ENCODE peak calls at places on chromosome 6, in six cellular contexts. G is CD8-positive, alpha-beta T cell; Z is fibroblast of mammary gland; C is AG10803; N is H7; D is adrenal gland. X is an unnamed sample.

GRCh38 chr6:148972481-148972880 is 225.7 kb downstream of the UST start:
- DNase-seq in N (peak), G (peak), D (peak), C (no peak), Z (peak), X (peak)

GRCh38 chr6:40573221-40573620 is 13.9 kb downstream of the LRFN2 start:
- DNase-seq in D (no peak), C (no peak), N (no peak), G (no peak), Z (no peak), X (no peak)

GRCh38 chr6:106048331-106048730 is 37.8 kb upstream of the PRDM1 start:
- DNase-seq in D (no peak), Z (no peak), C (no peak), N (no peak), G (no peak), X (no peak)

GRCh38 chr6:139962663-139963314 is 588.3 kb upstream of the CITED2 start:
- DNase-seq in N (no peak), D (peak), Z (no peak), G (no peak), C (no peak), X (no peak)

GRCh38 chr6:158660331-158660730 is 10.5 kb downstream of the SYTL3 start:
- DNase-seq in Z (peak), D (peak), G (peak), C (peak), N (peak), X (no peak)

GRCh38 chr6:154605207-154605877 is 94.9 kb upstream of the CNKSR3 start:
- DNase-seq in Z (no peak), G (no peak), N (no peak), D (no peak), C (no peak), X (no peak)

GRCh38 chr6:165883851-165884640 is 221.0 kb upstream of the PDE10A start:
- DNase-seq in C (peak), G (no peak), D (peak), Z (peak), N (no peak), X (no peak)

GRCh38 chr6:34484899-34485298 is 19.0 kb downstream of the PACSIN1 start:
- DNase-seq in G (peak), N (peak), D (no peak), C (no peak), Z (no peak), X (peak)

GRCh38 chr6:33304216-33304615 is 5.5 kb upstream of the RGL2 start:
- DNase-seq in N (no peak), D (no peak), C (no peak), Z (no peak), G (no peak), X (no peak)

GRCh38 chr6:37456816-37457560 is 24.0 kb downstream of the CMTR1 start:
- DNase-seq in G (no peak), D (peak), N (no peak), Z (peak), C (peak), X (no peak)

GRCh38 chr6:359261-360035 is 32.1 kb upstream of the IRF4 start:
- DNase-seq in G (no peak), N (peak), D (no peak), C (no peak), Z (no peak), X (no peak)

GRCh38 chr6:166244353-166245045 is 63.7 kb downstream of the PRR18 start:
- DNase-seq in C (no peak), Z (no peak), D (no peak), G (peak), N (no peak), X (no peak)

GRCh38 chr6:33199687-33200233 is 705 bp downstream of the RXRB start:
- DNase-seq in C (peak), D (peak), N (peak), Z (peak), G (peak), X (peak)

GRCh38 chr6:1404066-1404712 is 14.8 kb downstream of the FOXF2 start:
- DNase-seq in G (no peak), N (no peak), Z (peak), C (no peak), D (no peak), X (no peak)

GRCh38 chr6:1820165-1820564 is 210.4 kb downstream of the FOXC1 start:
- DNase-seq in N (no peak), Z (peak), D (no peak), C (peak), G (no peak), X (no peak)

GRCh38 chr6:110596354-110596753 is 119.9 kb upstream of the SLC22A16 start:
- DNase-seq in G (no peak), C (no peak), D (no peak), Z (no peak), N (no peak), X (no peak)

GRCh38 chr6:134636221-134636830 is 313.6 kb downstream of the ALDH8A1 start:
- DNase-seq in Z (no peak), D (peak), G (no peak), C (no peak), N (no peak), X (no peak)

GRCh38 chr6:53546256-53546655 is 1.4 kb upstream of the GCLC start:
- DNase-seq in G (no peak), D (no peak), Z (peak), C (peak), N (no peak), X (no peak)

GRCh38 chr6:16799279-16800193 is 38.3 kb upstream of the ATXN1 start:
- DNase-seq in Z (peak), G (no peak), D (no peak), C (peak), N (no peak), X (peak)

GRCh38 chr6:70998148-70998547 is 41.3 kb upstream of the B3GAT2 start:
- DNase-seq in D (no peak), C (no peak), G (no peak), N (no peak), Z (no peak), X (no peak)

GRCh38 chr6:122995930-122996796 is at the start of gene CLVS2:
- DNase-seq in D (no peak), Z (peak), N (peak), C (peak), G (no peak), X (no peak)

GRCh38 chr6:96522469-96523009 is 933 bp downstream of the UFL1 start:
- DNase-seq in Z (peak), N (no peak), C (peak), D (no peak), G (peak), X (no peak)

GRCh38 chr6:797479-798077 is 104.6 kb upstream of the EXOC2 start:
- DNase-seq in Z (peak), C (peak), D (peak), N (peak), G (peak), X (no peak)

GRCh38 chr6:157020398-157021266 is 243.5 kb downstream of the ARID1B start:
- DNase-seq in Z (peak), C (peak), D (peak), G (peak), N (peak), X (no peak)

GRCh38 chr6:8556370-8557018 is 121.1 kb upstream of the SLC35B3 start:
- DNase-seq in D (peak), Z (peak), C (peak), N (no peak), G (no peak), X (peak)

GRCh38 chr6:7283676-7284075 is 29.3 kb downstream of the SSR1 start:
- DNase-seq in N (no peak), Z (no peak), D (no peak), C (no peak), G (no peak), X (no peak)
- H3K4me3 ChIP-seq in N (no peak), Z (no peak), D (no peak), C (no peak), G (no peak), X (no peak)

DNA sequence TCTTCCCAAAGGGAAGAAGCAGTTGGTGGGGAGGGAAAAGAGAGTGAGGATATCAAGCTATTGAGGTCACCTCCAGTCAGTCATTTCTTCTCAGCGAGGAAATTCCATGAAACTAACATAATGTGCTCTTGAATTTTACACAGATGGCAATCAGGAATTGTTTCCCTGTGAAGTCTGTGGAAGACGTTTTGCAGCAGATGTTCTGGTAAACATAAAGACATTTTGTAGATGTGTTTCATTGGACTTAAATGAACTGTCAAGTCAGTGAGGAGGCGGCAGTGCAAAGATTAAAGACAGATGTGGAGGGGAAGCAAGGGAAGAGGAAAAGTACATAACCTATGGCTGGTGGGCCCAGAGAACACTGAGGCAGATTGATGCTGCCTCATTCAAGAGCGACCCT is 19.9 kb downstream of the ZC2HC1B start:
- DNase-seq in C (peak), D (no peak), N (no peak), G (no peak), Z (peak), X (no peak)
- H3K4me3 ChIP-seq in C (no peak), D (no peak), N (no peak), G (no peak), Z (no peak), X (no peak)

DNA sequence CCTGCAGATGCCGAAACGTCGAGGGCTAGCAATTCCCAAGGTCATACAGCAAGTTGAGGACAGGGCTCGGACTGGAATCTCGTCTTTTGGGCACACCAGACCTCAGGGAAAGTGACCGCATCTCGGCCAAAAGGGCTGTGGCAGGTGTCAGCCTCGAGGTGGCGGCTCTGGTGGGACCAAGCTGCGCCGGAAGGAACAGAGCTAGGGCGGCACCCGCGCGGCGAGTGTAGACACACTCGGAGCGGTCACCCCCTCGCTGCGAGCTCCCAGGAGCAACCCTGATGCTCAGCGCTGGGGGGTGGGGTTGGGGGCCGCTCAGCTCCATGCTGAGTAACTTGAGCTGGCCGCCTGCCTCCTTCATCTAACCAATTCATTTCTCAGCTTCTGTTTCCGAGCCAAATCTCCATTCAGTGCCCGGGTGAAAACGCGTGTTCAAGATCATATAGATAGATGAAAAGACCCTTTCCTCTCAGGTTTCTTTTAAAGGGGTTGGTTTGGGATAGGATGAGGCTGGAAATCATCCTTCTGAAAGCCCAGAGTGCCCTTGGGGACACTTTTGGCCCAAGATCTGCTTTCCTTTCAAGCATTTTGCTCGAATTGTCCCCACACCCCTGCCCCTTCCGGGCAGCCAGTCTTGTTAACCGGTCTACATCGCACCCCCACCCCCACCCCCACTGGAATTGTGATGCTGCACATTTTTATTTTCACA is 2.3 kb upstream of the TUBB2B start:
- DNase-seq in C (no peak), N (peak), Z (no peak), G (no peak), D (no peak), X (no peak)
- H3K4me3 ChIP-seq in C (no peak), N (peak), Z (no peak), G (peak), D (no peak), X (no peak)

GRCh38 chr6:160275511-160276003 is 16.9 kb upstream of the SLC22A2 start:
- DNase-seq in G (no peak), C (peak), N (no peak), D (no peak), Z (no peak), X (no peak)
- H3K4me3 ChIP-seq in G (no peak), C (no peak), N (no peak), D (no peak), Z (no peak), X (no peak)

GRCh38 chr6:26122402-26122792 is 35.2 kb downstream of the HFE start:
- DNase-seq in N (no peak), C (no peak), Z (no peak), G (no peak), D (peak), X (no peak)

GRCh38 chr6:26122793-26123674 is 35.8 kb downstream of the HFE start:
- DNase-seq in C (peak), G (peak), D (peak), Z (peak), N (peak), X (peak)

GRCh38 chr6:26121141-26122004 is 34.1 kb downstream of the HFE start:
- DNase-seq in C (no peak), N (no peak), D (no peak), G (no peak), Z (peak), X (no peak)

GRCh38 chr6:26120807-26121140 is 33.5 kb downstream of the HFE start:
- DNase-seq in G (no peak), Z (no peak), D (no peak), C (no peak), N (no peak), X (no peak)

GRCh38 chr6:26122005-26122388 is 34.8 kb downstream of the HFE start:
- DNase-seq in C (no peak), D (no peak), G (no peak), Z (no peak), N (no peak), X (no peak)
- H3K4me3 ChIP-seq in C (no peak), D (no peak), G (no peak), Z (no peak), N (no peak), X (peak)

DNA sequence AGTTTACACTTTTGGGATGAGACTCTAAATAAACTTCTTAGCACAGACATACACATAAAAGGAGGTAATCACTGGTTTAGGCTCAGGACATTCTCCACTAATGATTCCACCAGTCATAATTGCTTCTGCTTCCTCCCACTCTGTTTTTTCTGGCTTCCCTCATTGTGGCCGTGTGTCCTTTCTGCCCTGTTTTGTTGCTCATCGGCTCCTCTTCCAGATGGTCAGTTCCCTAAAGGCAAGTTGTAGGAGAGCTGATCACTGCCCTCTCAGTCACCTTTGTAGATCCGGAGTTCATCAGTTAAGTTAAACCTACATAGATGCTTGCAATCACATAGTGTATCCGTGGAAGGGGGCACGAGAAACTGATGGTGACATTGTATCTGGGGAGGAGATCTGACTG is 200.5 kb upstream of the ARG1 start:
- DNase-seq in Z (peak), G (no peak), N (no peak), C (peak), D (no peak), X (no peak)
- H3K4me3 ChIP-seq in Z (no peak), G (no peak), N (no peak), C (no peak), D (no peak), X (no peak)

GRCh38 chr6:5498579-5498899 is 237.2 kb downstream of the FARS2 start:
- DNase-seq in G (no peak), D (no peak), C (no peak), Z (no peak), N (no peak), X (no peak)
- H3K4me3 ChIP-seq in G (no peak), D (no peak), C (peak), Z (peak), N (no peak), X (no peak)

DNA sequence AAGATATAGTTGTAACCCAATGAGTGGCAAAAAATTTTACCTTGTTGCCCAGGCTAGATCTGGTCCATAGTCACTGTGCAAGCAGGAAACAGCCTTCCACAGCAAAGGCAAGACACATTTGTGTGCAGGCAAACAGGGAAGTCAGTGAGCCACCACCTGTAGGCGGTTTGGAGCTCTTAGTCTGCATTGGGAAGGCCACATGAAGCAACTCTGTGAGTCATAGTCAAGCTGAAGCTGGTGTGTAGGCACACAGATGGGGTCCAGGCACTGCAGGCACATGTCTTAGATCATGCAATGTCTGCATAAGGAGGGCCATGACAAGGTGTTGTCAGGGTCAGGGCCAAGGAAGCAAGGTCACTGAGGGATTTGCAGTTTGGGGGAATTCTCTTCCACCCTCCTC is 543.2 kb upstream of the EPHA7 start:
- DNase-seq in C (no peak), Z (peak), G (no peak), N (no peak), D (no peak), X (no peak)
- H3K4me3 ChIP-seq in C (no peak), Z (no peak), G (no peak), N (no peak), D (no peak), X (no peak)

DNA sequence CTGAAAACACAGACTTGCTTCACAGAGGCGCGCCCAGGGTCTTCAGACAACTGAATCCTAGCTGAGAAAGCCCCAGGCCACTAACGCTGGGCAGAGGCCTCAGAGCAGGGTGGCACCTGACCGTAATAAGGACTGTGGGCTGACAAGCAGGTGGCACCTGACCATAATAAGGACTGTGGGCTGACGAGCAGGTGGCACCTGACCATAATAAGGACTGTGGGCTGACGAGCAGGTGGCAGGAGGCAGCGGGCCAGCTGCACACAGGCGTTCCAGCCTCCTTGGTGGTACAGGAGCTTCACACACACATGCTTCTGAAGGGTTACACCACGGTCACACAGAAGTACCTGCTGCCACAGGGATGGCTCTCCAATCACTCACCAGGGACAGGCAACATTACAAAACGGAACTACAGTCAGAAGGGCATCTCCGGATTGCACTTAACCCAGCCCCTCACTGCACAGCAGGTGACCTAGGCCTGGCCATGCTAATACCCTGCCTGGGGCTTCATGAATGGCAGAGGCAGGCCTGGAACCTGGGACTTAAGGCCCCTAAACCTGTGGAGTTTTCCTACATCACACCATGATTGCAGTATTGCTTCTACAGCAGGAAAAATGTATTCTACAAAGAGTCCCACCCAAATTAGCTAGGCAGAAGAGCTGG is 50.8 kb downstream of the PSMG4 start:
- DNase-seq in G (no peak), C (no peak), D (no peak), Z (no peak), N (peak), X (no peak)
- H3K4me3 ChIP-seq in G (no peak), C (no peak), D (no peak), Z (no peak), N (no peak), X (no peak)